ENCODE peak calls at places on chromosomes 16 and 17, in six cellular contexts. D is A549, L is transverse colon, X is uterus, V is ovary, P is IMR-90. F is an unnamed sample.

GRCh38 chr16:11583889-11584565 is 2.7 kb downstream of the LITAF start:
- DNase-seq in V (peak), L (peak), X (no peak), D (peak), P (no peak), F (no peak)

GRCh38 chr17:17778308-17779014 is 58.3 kb downstream of the SREBF1 start:
- DNase-seq in L (peak), D (no peak), V (peak), P (peak), X (peak), F (no peak)

GRCh38 chr17:9052921-9053320 is 31.6 kb downstream of the NTN1 start:
- DNase-seq in X (no peak), D (no peak), V (no peak), L (peak), P (no peak), F (no peak)

GRCh38 chr17:38897176-38897575 is 27.3 kb downstream of the LASP1 start:
- DNase-seq in X (peak), L (peak), P (peak), D (no peak), V (peak), F (no peak)

GRCh38 chr16:59342669-59343068 is 608.6 kb upstream of the GOT2 start:
- DNase-seq in P (no peak), V (no peak), X (no peak), L (no peak), D (no peak), F (no peak)

GRCh38 chr17:63752707-63753106 is 11.1 kb upstream of the STRADA start:
- DNase-seq in L (no peak), X (no peak), V (no peak), P (no peak), D (no peak), F (no peak)

GRCh38 chr17:4326112-4326511 is 40.4 kb downstream of the UBE2G1 start:
- DNase-seq in V (no peak), L (no peak), P (no peak), D (no peak), X (no peak), F (no peak)

GRCh38 chr17:57605734-57606105 is 139.4 kb downstream of the CCDC182 start:
- DNase-seq in L (no peak), P (no peak), V (no peak), D (no peak), X (no peak), F (no peak)

GRCh38 chr17:77420804-77421634 is 280.2 kb downstream of the SEC14L1 start:
- DNase-seq in X (peak), L (peak), P (peak), V (peak), D (peak), F (no peak)

GRCh38 chr16:24993722-24994686 is 21.2 kb downstream of the ARHGAP17 start:
- DNase-seq in L (peak), X (no peak), P (peak), D (peak), V (no peak), F (no peak)

GRCh38 chr16:74232831-74233465 is 63.7 kb upstream of the PSMD7 start:
- DNase-seq in D (no peak), X (no peak), L (no peak), V (no peak), P (no peak), F (no peak)

GRCh38 chr16:20871935-20872815 is 28.0 kb downstream of the DCUN1D3 start:
- DNase-seq in P (no peak), L (no peak), V (no peak), X (no peak), D (no peak), F (no peak)

GRCh38 chr17:58504826-58505351 is 9.5 kb downstream of the MTMR4 start:
- DNase-seq in D (no peak), V (no peak), X (no peak), P (no peak), L (peak), F (no peak)

GRCh38 chr17:43825567-43825966 is 7.4 kb downstream of the MPP3 start:
- DNase-seq in L (no peak), D (no peak), X (no peak), P (no peak), V (no peak), F (no peak)

GRCh38 chr16:54932737-54933254 is 2.1 kb downstream of the IRX5 start:
- DNase-seq in X (no peak), L (no peak), D (no peak), P (no peak), V (no peak), F (no peak)

GRCh38 chr16:27408602-27409031 is 6.6 kb downstream of the IL21R start:
- DNase-seq in P (no peak), D (no peak), V (no peak), X (no peak), L (no peak), F (no peak)

GRCh38 chr16:85245307-85246172 is 133.3 kb upstream of the CIBAR2 start:
- DNase-seq in X (peak), V (peak), P (peak), L (peak), D (peak), F (no peak)

GRCh38 chr17:39666601-39667261 is 1.5 kb upstream of the PNMT start:
- DNase-seq in D (peak), V (no peak), P (no peak), X (no peak), L (no peak), F (no peak)

GRCh38 chr16:87926246-87927194 is 9.8 kb downstream of the CA5A start:
- DNase-seq in L (no peak), P (no peak), V (no peak), D (no peak), X (no peak), F (no peak)

GRCh38 chr17:66420961-66421371 is 118.6 kb downstream of the PRKCA start:
- DNase-seq in V (no peak), P (peak), X (peak), L (no peak), D (peak), F (no peak)

GRCh38 chr16:8936421-8936820 is 27.3 kb downstream of the USP7 start:
- DNase-seq in V (no peak), X (no peak), P (peak), L (peak), D (peak), F (no peak)

GRCh38 chr17:58520843-58521430 is 6.5 kb upstream of the MTMR4 start:
- DNase-seq in D (peak), X (no peak), P (peak), L (no peak), V (no peak), F (no peak)

GRCh38 chr17:41494524-41494923 is 4.8 kb upstream of the KRT36 start:
- DNase-seq in L (no peak), D (no peak), V (no peak), P (peak), X (no peak), F (no peak)

GRCh38 chr17:62732125-62732524 is 76.0 kb downstream of the MARCHF10 start:
- DNase-seq in D (no peak), X (no peak), V (no peak), P (no peak), L (no peak), F (no peak)

GRCh38 chr16:27287051-27287811 is 18.7 kb upstream of the NSMCE1 start:
- DNase-seq in D (no peak), L (no peak), X (no peak), P (no peak), V (no peak), F (peak)

GRCh38 chr16:56767018-56767417 is 37.1 kb downstream of the NUP93 start:
- DNase-seq in L (no peak), V (no peak), D (no peak), P (no peak), X (no peak), F (no peak)

GRCh38 chr17:39084558-39084957 is 66.9 kb downstream of the PLXDC1 start:
- DNase-seq in D (no peak), P (no peak), X (no peak), V (no peak), L (no peak), F (no peak)

DNA sequence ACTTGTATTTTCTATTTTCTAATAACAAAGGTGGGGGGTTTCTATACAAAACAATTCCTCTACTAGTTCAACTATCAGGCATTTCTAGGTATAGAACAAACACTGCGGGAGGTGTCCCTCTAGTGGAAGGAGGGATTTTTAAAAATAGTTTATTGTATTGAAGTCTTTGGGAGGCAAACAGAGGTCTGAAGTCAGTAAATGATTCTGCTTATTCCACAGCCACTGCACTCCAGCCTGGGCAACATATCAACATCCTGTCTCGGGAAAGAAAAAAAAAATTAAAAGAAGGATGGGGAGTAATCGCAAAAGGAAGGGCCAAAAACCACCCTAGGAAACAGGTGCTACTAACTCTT is 648 bp upstream of the ERCC4 start:
- DNase-seq in D (no peak), P (peak), L (no peak), X (no peak), V (no peak), F (no peak)
- TF ChIP-seq CTCF in D (no peak), P (peak), L (no peak), X (no peak), V (no peak), F (no peak)

DNA sequence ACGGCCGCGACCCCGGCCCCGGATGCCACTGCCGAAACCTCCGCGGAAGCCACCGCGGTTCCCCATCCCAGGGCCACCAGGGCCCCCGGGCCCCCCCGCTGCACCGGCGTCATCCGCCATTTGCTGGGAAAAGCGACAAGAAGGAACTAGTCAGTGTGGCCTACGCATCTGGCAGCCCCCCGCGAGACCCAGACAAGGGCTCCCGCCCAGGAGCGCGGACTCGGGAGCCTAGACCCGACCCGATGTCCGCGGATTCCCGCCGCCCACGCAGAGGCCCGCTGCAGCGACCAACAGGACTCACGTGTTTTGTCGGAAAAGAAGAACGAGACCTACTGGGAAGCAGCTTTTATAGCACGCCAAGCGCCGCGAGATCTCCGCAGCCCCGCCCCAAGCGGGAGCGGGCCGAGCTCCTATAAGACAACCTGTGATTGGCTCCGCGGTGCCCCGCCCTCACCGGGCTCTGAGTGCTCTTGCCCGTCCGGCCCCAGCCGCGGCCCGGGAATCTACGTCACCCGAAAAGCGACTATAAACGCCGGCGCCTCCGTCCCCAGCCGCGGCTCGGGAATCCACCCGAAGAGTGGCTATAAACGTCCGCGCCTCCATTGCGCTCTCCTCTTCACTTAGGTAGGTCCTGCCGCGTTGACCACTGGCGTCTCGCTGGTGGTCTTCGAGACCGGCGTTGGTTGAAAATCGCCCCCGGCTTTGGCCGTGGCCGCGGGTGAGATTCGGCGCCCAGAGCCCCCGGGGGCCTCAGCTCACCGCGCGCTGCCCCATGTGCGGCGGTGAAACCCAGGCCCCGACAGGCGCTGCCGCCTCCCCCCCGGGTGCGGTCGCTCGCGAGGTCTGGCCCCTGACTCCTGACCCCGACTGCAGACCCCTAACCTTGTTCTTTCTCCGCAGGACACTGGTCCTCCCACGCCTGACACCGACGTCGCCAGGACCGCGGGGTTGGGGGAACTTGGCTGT is at the start of gene RPS2:
- DNase-seq in X (peak), V (peak), D (peak), P (peak), L (peak), F (peak)
- TF ChIP-seq POLR2A in X (peak), V (peak), D (peak), P (peak), L (peak), F (no peak)

GRCh38 chr16:65684230-65684629 is 562.4 kb upstream of the CDH11 start:
- DNase-seq in X (no peak), D (no peak), P (no peak), L (no peak), V (no peak), F (no peak)
- TF ChIP-seq CTCF in X (no peak), D (no peak), P (no peak), L (no peak), V (no peak), F (no peak)

GRCh38 chr16:73046484-73047214 is 1.3 kb downstream of the ZFHX3 start:
- DNase-seq in P (no peak), V (no peak), D (no peak), L (no peak), X (no peak), F (no peak)

GRCh38 chr16:73049051-73049910 is 1.4 kb upstream of the ZFHX3 start:
- DNase-seq in V (no peak), X (no peak), P (no peak), L (no peak), D (no peak), F (no peak)

GRCh38 chr16:73047221-73047535 is 750 bp downstream of the ZFHX3 start:
- DNase-seq in P (peak), D (no peak), V (no peak), X (no peak), L (no peak), F (no peak)

GRCh38 chr16:73048292-73049050 is 543 bp upstream of the ZFHX3 start:
- DNase-seq in V (peak), L (peak), D (peak), P (no peak), X (peak), F (no peak)

GRCh38 chr16:73047536-73048291 is at the start of gene ZFHX3:
- DNase-seq in L (peak), D (peak), P (peak), V (peak), X (peak), F (peak)
- TF ChIP-seq POLR2A in L (peak), D (no peak), P (no peak), V (no peak), X (peak), F (no peak)